ENCODE peak calls at places on chromosomes 7 and 10, in ten cellular contexts. One of them, this sample, is unnamed.

GRCh38 chr7:30931161-30931926 is 19.7 kb downstream of the AQP1 start:
- DNase-seq in NAMALWA: no peak
- DNase-seq in prostate gland: no peak
- DNase-seq in retina: no peak
- DNase-seq in amniotic stem cell: no peak
- DNase-seq in GM20000: peak; percentile 2
- DNase-seq in ovary: no peak
- DNase-seq in fibroblast of lung: peak; percentile 44
- DNase-seq in T-helper 2 cell: no peak
- DNase-seq in SK-N-SH: peak; percentile 22
- DNase-seq in this sample: no peak

GRCh38 chr10:123535386-123535785 is 130.8 kb upstream of the GPR26 start:
- DNase-seq in ovary: no peak
- DNase-seq in amniotic stem cell: no peak
- DNase-seq in fibroblast of lung: no peak
- DNase-seq in NAMALWA: no peak
- DNase-seq in T-helper 2 cell: no peak
- DNase-seq in GM20000: no peak
- DNase-seq in prostate gland: no peak
- DNase-seq in SK-N-SH: no peak
- DNase-seq in retina: no peak
- DNase-seq in this sample: no peak

GRCh38 chr10:35765996-35766395 is 123.9 kb upstream of the FZD8 start:
- DNase-seq in fibroblast of lung: no peak
- DNase-seq in NAMALWA: no peak
- DNase-seq in GM20000: no peak
- DNase-seq in ovary: no peak
- DNase-seq in retina: no peak
- DNase-seq in prostate gland: no peak
- DNase-seq in SK-N-SH: no peak
- DNase-seq in amniotic stem cell: no peak
- DNase-seq in T-helper 2 cell: no peak
- DNase-seq in this sample: no peak

GRCh38 chr7:23450518-23450917 is 19.8 kb downstream of the IGF2BP3 start:
- DNase-seq in T-helper 2 cell: no peak
- DNase-seq in GM20000: no peak
- DNase-seq in prostate gland: no peak
- DNase-seq in fibroblast of lung: no peak
- DNase-seq in SK-N-SH: no peak
- DNase-seq in ovary: no peak
- DNase-seq in amniotic stem cell: no peak
- DNase-seq in NAMALWA: no peak
- DNase-seq in retina: no peak
- DNase-seq in this sample: no peak

GRCh38 chr7:7799138-7799537 is 80.7 kb upstream of the RPA3 start:
- DNase-seq in prostate gland: no peak
- DNase-seq in fibroblast of lung: peak; percentile 18
- DNase-seq in GM20000: no peak
- DNase-seq in T-helper 2 cell: no peak
- DNase-seq in ovary: no peak
- DNase-seq in retina: no peak
- DNase-seq in amniotic stem cell: no peak
- DNase-seq in NAMALWA: no peak
- DNase-seq in SK-N-SH: peak; percentile 61
- DNase-seq in this sample: no peak

GRCh38 chr7:80135306-80136104 is 874 bp downstream of the GNAI1 start:
- DNase-seq in amniotic stem cell: no peak
- DNase-seq in SK-N-SH: no peak
- DNase-seq in prostate gland: no peak
- DNase-seq in T-helper 2 cell: peak; percentile 59
- DNase-seq in ovary: peak; percentile 39
- DNase-seq in GM20000: peak; percentile 41
- DNase-seq in retina: peak; percentile 70
- DNase-seq in fibroblast of lung: peak; percentile 33
- DNase-seq in NAMALWA: no peak
- DNase-seq in this sample: no peak

GRCh38 chr7:136900005-136900404 is 31.6 kb downstream of the CHRM2 start:
- DNase-seq in NAMALWA: no peak
- DNase-seq in SK-N-SH: no peak
- DNase-seq in T-helper 2 cell: no peak
- DNase-seq in ovary: no peak
- DNase-seq in prostate gland: no peak
- DNase-seq in amniotic stem cell: no peak
- DNase-seq in retina: no peak
- DNase-seq in GM20000: no peak
- DNase-seq in fibroblast of lung: peak; percentile 4
- DNase-seq in this sample: no peak

GRCh38 chr10:9254353-9254752 is 1199.9 kb downstream of the GATA3 start:
- DNase-seq in ovary: no peak
- DNase-seq in retina: no peak
- DNase-seq in T-helper 2 cell: no peak
- DNase-seq in GM20000: no peak
- DNase-seq in NAMALWA: no peak
- DNase-seq in SK-N-SH: no peak
- DNase-seq in amniotic stem cell: peak; percentile 7
- DNase-seq in prostate gland: no peak
- DNase-seq in fibroblast of lung: peak; percentile 72
- DNase-seq in this sample: no peak

GRCh38 chr10:47160229-47160908 is 139.6 kb upstream of the GDF10 start:
- DNase-seq in retina: no peak
- DNase-seq in fibroblast of lung: no peak
- DNase-seq in NAMALWA: no peak
- DNase-seq in amniotic stem cell: no peak
- DNase-seq in T-helper 2 cell: no peak
- DNase-seq in SK-N-SH: no peak
- DNase-seq in GM20000: no peak
- DNase-seq in ovary: no peak
- DNase-seq in prostate gland: no peak
- DNase-seq in this sample: no peak

GRCh38 chr7:1289681-1290261 is 57.1 kb downstream of the UNCX start:
- DNase-seq in GM20000: no peak
- DNase-seq in T-helper 2 cell: no peak
- DNase-seq in amniotic stem cell: no peak
- DNase-seq in retina: no peak
- DNase-seq in NAMALWA: no peak
- DNase-seq in ovary: no peak
- DNase-seq in SK-N-SH: no peak
- DNase-seq in fibroblast of lung: no peak
- DNase-seq in prostate gland: no peak
- DNase-seq in this sample: no peak

GRCh38 chr10:119466655-119467054 is 75.9 kb downstream of the RGS10 start:
- DNase-seq in retina: no peak
- DNase-seq in NAMALWA: no peak
- DNase-seq in T-helper 2 cell: peak; percentile 75
- DNase-seq in GM20000: no peak
- DNase-seq in ovary: no peak
- DNase-seq in SK-N-SH: no peak
- DNase-seq in fibroblast of lung: peak; percentile 14
- DNase-seq in prostate gland: no peak
- DNase-seq in amniotic stem cell: no peak
- DNase-seq in this sample: no peak

GRCh38 chr10:30534465-30535144 is 94.9 kb downstream of the LYZL2 start:
- DNase-seq in amniotic stem cell: peak; percentile 31
- DNase-seq in ovary: peak; percentile 58
- DNase-seq in NAMALWA: peak; percentile 88
- DNase-seq in retina: peak; percentile 77
- DNase-seq in SK-N-SH: peak; percentile 68
- DNase-seq in prostate gland: peak; percentile 70
- DNase-seq in T-helper 2 cell: peak; percentile 81
- DNase-seq in GM20000: peak; percentile 64
- DNase-seq in fibroblast of lung: peak; percentile 49
- DNase-seq in this sample: peak; percentile 96

GRCh38 chr10:97713351-97713827 is at the start of gene MARVELD1:
- DNase-seq in amniotic stem cell: peak; percentile 61
- DNase-seq in prostate gland: peak; percentile 58
- DNase-seq in ovary: peak; percentile 88
- DNase-seq in SK-N-SH: peak; percentile 91
- DNase-seq in T-helper 2 cell: no peak
- DNase-seq in retina: peak; percentile 76
- DNase-seq in GM20000: peak; percentile 50
- DNase-seq in fibroblast of lung: peak; percentile 83
- DNase-seq in NAMALWA: no peak
- DNase-seq in this sample: no peak

GRCh38 chr10:131032329-131033165 is 279.0 kb downstream of the TCERG1L start:
- DNase-seq in GM20000: no peak
- DNase-seq in ovary: no peak
- DNase-seq in amniotic stem cell: no peak
- DNase-seq in T-helper 2 cell: no peak
- DNase-seq in NAMALWA: no peak
- DNase-seq in prostate gland: no peak
- DNase-seq in fibroblast of lung: no peak
- DNase-seq in SK-N-SH: no peak
- DNase-seq in retina: no peak
- DNase-seq in this sample: no peak

GRCh38 chr7:112081778-112082177 is 124.4 kb downstream of the DOCK4 start:
- DNase-seq in prostate gland: no peak
- DNase-seq in amniotic stem cell: no peak
- DNase-seq in retina: no peak
- DNase-seq in ovary: no peak
- DNase-seq in T-helper 2 cell: no peak
- DNase-seq in NAMALWA: no peak
- DNase-seq in SK-N-SH: no peak
- DNase-seq in fibroblast of lung: no peak
- DNase-seq in GM20000: no peak
- DNase-seq in this sample: no peak

GRCh38 chr7:112150823-112151641 is 55.2 kb downstream of the DOCK4 start:
- DNase-seq in NAMALWA: no peak
- DNase-seq in prostate gland: no peak
- DNase-seq in T-helper 2 cell: no peak
- DNase-seq in ovary: no peak
- DNase-seq in SK-N-SH: no peak
- DNase-seq in amniotic stem cell: no peak
- DNase-seq in fibroblast of lung: peak; percentile 23
- DNase-seq in GM20000: no peak
- DNase-seq in retina: no peak
- DNase-seq in this sample: no peak

GRCh38 chr7:134831862-134832261 is 52.4 kb downstream of the CALD1 start:
- DNase-seq in prostate gland: no peak
- DNase-seq in NAMALWA: no peak
- DNase-seq in GM20000: no peak
- DNase-seq in ovary: no peak
- DNase-seq in SK-N-SH: no peak
- DNase-seq in T-helper 2 cell: no peak
- DNase-seq in retina: no peak
- DNase-seq in fibroblast of lung: no peak
- DNase-seq in amniotic stem cell: no peak
- DNase-seq in this sample: no peak

GRCh38 chr10:93598157-93598556 is 2.9 kb downstream of the RBP4 start:
- DNase-seq in T-helper 2 cell: no peak
- DNase-seq in amniotic stem cell: no peak
- DNase-seq in ovary: no peak
- DNase-seq in retina: no peak
- DNase-seq in GM20000: no peak
- DNase-seq in NAMALWA: no peak
- DNase-seq in SK-N-SH: no peak
- DNase-seq in fibroblast of lung: no peak
- DNase-seq in prostate gland: no peak
- DNase-seq in this sample: no peak

GRCh38 chr7:95104739-95105138 is 197.3 kb downstream of the PPP1R9A start:
- DNase-seq in fibroblast of lung: peak; percentile 52
- DNase-seq in retina: no peak
- DNase-seq in prostate gland: peak; percentile 56
- DNase-seq in ovary: peak; percentile 8
- DNase-seq in T-helper 2 cell: no peak
- DNase-seq in SK-N-SH: no peak
- DNase-seq in amniotic stem cell: no peak
- DNase-seq in NAMALWA: no peak
- DNase-seq in GM20000: no peak
- DNase-seq in this sample: no peak

GRCh38 chr7:134770676-134771075 is 8.8 kb upstream of the CALD1 start:
- DNase-seq in GM20000: no peak
- DNase-seq in retina: no peak
- DNase-seq in fibroblast of lung: no peak
- DNase-seq in ovary: no peak
- DNase-seq in amniotic stem cell: no peak
- DNase-seq in SK-N-SH: no peak
- DNase-seq in prostate gland: no peak
- DNase-seq in T-helper 2 cell: no peak
- DNase-seq in NAMALWA: no peak
- DNase-seq in this sample: no peak

GRCh38 chr7:70092314-70093303 is 494.3 kb downstream of the AUTS2 start:
- DNase-seq in NAMALWA: no peak
- DNase-seq in amniotic stem cell: no peak
- DNase-seq in retina: peak; percentile 45
- DNase-seq in GM20000: no peak
- DNase-seq in SK-N-SH: peak; percentile 70
- DNase-seq in prostate gland: no peak
- DNase-seq in ovary: peak; percentile 13
- DNase-seq in T-helper 2 cell: no peak
- DNase-seq in fibroblast of lung: peak; percentile 95
- DNase-seq in this sample: no peak

GRCh38 chr10:33022090-33022489 is 64.1 kb upstream of the ITGB1 start:
- DNase-seq in ovary: no peak
- DNase-seq in SK-N-SH: no peak
- DNase-seq in fibroblast of lung: no peak
- DNase-seq in amniotic stem cell: no peak
- DNase-seq in retina: no peak
- DNase-seq in NAMALWA: no peak
- DNase-seq in T-helper 2 cell: no peak
- DNase-seq in GM20000: no peak
- DNase-seq in prostate gland: no peak
- DNase-seq in this sample: no peak

GRCh38 chr7:15801565-15801964 is 115.1 kb upstream of the MEOX2 start:
- DNase-seq in amniotic stem cell: no peak
- DNase-seq in NAMALWA: no peak
- DNase-seq in retina: no peak
- DNase-seq in GM20000: no peak
- DNase-seq in fibroblast of lung: peak; percentile 80
- DNase-seq in T-helper 2 cell: no peak
- DNase-seq in prostate gland: no peak
- DNase-seq in SK-N-SH: no peak
- DNase-seq in ovary: peak; percentile 9
- DNase-seq in this sample: no peak

GRCh38 chr7:498678-499641 is 20.7 kb downstream of the PDGFA start:
- DNase-seq in fibroblast of lung: no peak
- DNase-seq in T-helper 2 cell: no peak
- DNase-seq in retina: no peak
- DNase-seq in NAMALWA: no peak
- DNase-seq in prostate gland: peak; percentile 91
- DNase-seq in amniotic stem cell: no peak
- DNase-seq in SK-N-SH: no peak
- DNase-seq in GM20000: no peak
- DNase-seq in ovary: no peak
- DNase-seq in this sample: no peak

GRCh38 chr7:154931906-154932305 is 71.0 kb downstream of the PAXIP1 start:
- DNase-seq in GM20000: no peak
- DNase-seq in amniotic stem cell: no peak
- DNase-seq in NAMALWA: no peak
- DNase-seq in SK-N-SH: no peak
- DNase-seq in prostate gland: no peak
- DNase-seq in T-helper 2 cell: no peak
- DNase-seq in retina: no peak
- DNase-seq in fibroblast of lung: peak; percentile 59
- DNase-seq in ovary: no peak
- DNase-seq in this sample: no peak

GRCh38 chr7:16615234-16615633 is 30.3 kb downstream of the ANKMY2 start:
- DNase-seq in amniotic stem cell: no peak
- DNase-seq in NAMALWA: no peak
- DNase-seq in T-helper 2 cell: no peak
- DNase-seq in retina: no peak
- DNase-seq in prostate gland: no peak
- DNase-seq in SK-N-SH: no peak
- DNase-seq in GM20000: no peak
- DNase-seq in ovary: no peak
- DNase-seq in fibroblast of lung: no peak
- DNase-seq in this sample: no peak

This sample was measured in Karpas-422.